ENCODE peak calls at places on chromosomes 7 and 10, in seven cellular contexts. Z, O, P, Q, V, Y and S are unnamed samples.
A peak's percentile ranks its signal among the peaks of the same experiment; 100 is the strongest.

GRCh38 chr10:94038024-94038423 is 44.3 kb downstream of the PLCE1 start:
- DNase-seq in Z (no peak), O (no peak), P (no peak), Q (no peak), V (no peak), Y (no peak), S (no peak)

GRCh38 chr10:45561952-45562351 is 110.6 kb downstream of the ZFAND4 start:
- DNase-seq in Z (no peak), O (no peak), P (no peak), Q (no peak), V (no peak), Y (no peak), S (no peak)

GRCh38 chr10:90920986-90921643 is at the start of gene ANKRD1:
- DNase-seq in Z (no peak), O (no peak), P (peak; percentile 99), Q (no peak), V (no peak), Y (peak; percentile 60), S (no peak)

GRCh38 chr10:126504051-126504760 is 115.9 kb upstream of the ADAM12 start:
- DNase-seq in Z (peak; percentile 5), O (peak; percentile 83), P (peak; percentile 59), Q (no peak), V (peak; percentile 58), Y (peak; percentile 68), S (peak; percentile 80)

GRCh38 chr7:120814518-120814917 is 43.4 kb downstream of the TSPAN12 start:
- DNase-seq in Z (no peak), O (no peak), P (no peak), Q (no peak), V (no peak), Y (no peak), S (no peak)

GRCh38 chr7:118250860-118251494 is 26.5 kb downstream of the ANKRD7 start:
- DNase-seq in Z (no peak), O (no peak), P (no peak), Q (no peak), V (no peak), Y (no peak), S (no peak)

GRCh38 chr10:133257489-133258065 is 19.1 kb downstream of the ADAM8 start:
- DNase-seq in Z (peak; percentile 60), O (peak; percentile 69), P (no peak), Q (no peak), V (peak; percentile 79), Y (no peak), S (peak; percentile 80)

GRCh38 chr10:51706225-51706624 is 6.8 kb upstream of the CSTF2T start:
- DNase-seq in Z (no peak), O (no peak), P (no peak), Q (no peak), V (no peak), Y (no peak), S (no peak)

GRCh38 chr7:64753032-64753431 is 41.2 kb upstream of the ZNF138 start:
- DNase-seq in Z (no peak), O (no peak), P (no peak), Q (no peak), V (no peak), Y (no peak), S (no peak)

GRCh38 chr10:130387936-130388580 is 251.9 kb downstream of the GLRX3 start:
- DNase-seq in Z (no peak), O (no peak), P (no peak), Q (no peak), V (no peak), Y (no peak), S (no peak)

GRCh38 chr7:29091121-29091601 is 55.2 kb downstream of the CPVL start:
- DNase-seq in Z (no peak), O (peak; percentile 41), P (no peak), Q (no peak), V (no peak), Y (no peak), S (no peak)

GRCh38 chr10:84397735-84398144 is 69.4 kb downstream of the CCSER2 start:
- DNase-seq in Z (no peak), O (no peak), P (no peak), Q (no peak), V (no peak), Y (no peak), S (no peak)

GRCh38 chr10:14502451-14502850 is 171.7 kb upstream of the FRMD4A start:
- DNase-seq in Z (no peak), O (no peak), P (no peak), Q (no peak), V (no peak), Y (no peak), S (no peak)

GRCh38 chr10:32121648-32122047 is 65.4 kb upstream of the KIF5B start:
- DNase-seq in Z (no peak), O (no peak), P (no peak), Q (no peak), V (no peak), Y (no peak), S (no peak)

GRCh38 chr10:14584643-14585042 is 190.1 kb downstream of the FAM107B start:
- DNase-seq in Z (no peak), O (no peak), P (no peak), Q (no peak), V (no peak), Y (no peak), S (no peak)

DNA sequence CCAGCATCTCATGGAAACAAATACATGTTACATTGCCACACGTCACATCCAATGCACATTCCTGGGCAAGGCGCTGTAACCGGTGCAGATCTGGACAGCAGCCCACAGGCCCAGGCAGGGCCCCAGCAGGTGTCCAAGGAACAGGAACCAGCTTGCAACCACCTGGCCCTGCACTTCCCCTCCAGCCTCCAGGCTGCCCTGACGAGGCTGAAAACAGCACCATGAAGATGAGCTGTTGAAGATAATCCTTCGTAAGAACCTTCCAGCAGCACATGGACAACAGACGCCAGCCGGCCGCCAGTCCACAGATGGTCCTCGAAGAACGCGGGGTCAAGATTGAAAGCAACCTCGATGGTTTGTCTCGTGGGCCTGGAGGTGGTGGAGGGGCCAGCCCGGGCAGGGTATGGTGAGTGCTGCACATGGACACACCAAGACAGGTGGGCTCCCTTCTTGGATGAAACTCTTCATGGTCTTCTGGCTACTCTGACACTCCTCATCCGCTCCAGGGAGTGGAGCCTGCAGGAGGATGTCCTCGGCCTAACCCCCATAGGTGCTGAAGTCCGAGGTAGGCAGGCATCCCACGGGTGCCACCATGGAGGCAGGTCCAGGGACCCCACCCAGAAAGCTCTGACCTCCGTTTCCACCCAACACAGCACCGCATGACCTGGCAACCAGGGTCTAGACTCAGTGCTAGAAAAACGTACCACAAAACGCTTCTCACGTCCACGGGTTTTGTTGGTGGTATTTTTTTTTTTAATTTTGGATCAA is 22.9 kb downstream of the PDGFA start:
- DNase-seq in Z (no peak), O (no peak), P (no peak), Q (no peak), V (no peak), Y (no peak), S (no peak)
- TF ChIP-seq JUND in Z (no peak), O (no peak), P (no peak), Q (no peak), V (no peak), Y (no peak), S (no peak)

GRCh38 chr7:55423277-55423711 is 58.2 kb downstream of the LANCL2 start:
- DNase-seq in Z (no peak), O (no peak), P (no peak), Q (no peak), V (no peak), Y (no peak), S (no peak)

GRCh38 chr7:55426676-55427075 is 61.5 kb downstream of the LANCL2 start:
- DNase-seq in Z (no peak), O (no peak), P (no peak), Q (no peak), V (no peak), Y (no peak), S (no peak)

GRCh38 chr7:55423891-55424290 is 58.8 kb downstream of the LANCL2 start:
- DNase-seq in Z (no peak), O (no peak), P (peak; percentile 11), Q (no peak), V (no peak), Y (no peak), S (no peak)

GRCh38 chr7:55427279-55427788 is 62.2 kb downstream of the LANCL2 start:
- DNase-seq in Z (no peak), O (no peak), P (no peak), Q (no peak), V (no peak), Y (no peak), S (no peak)

GRCh38 chr7:55425141-55425752 is 60.1 kb downstream of the LANCL2 start:
- DNase-seq in Z (no peak), O (no peak), P (no peak), Q (no peak), V (no peak), Y (no peak), S (no peak)
- TF ChIP-seq JUND in Z (no peak), O (no peak), P (no peak), Q (no peak), V (no peak), Y (no peak), S (no peak)

GRCh38 chr10:99598781-99599481 is 21.3 kb downstream of the SLC25A28 start:
- DNase-seq in Z (no peak), O (no peak), P (no peak), Q (no peak), V (no peak), Y (no peak), S (no peak)
- TF ChIP-seq JUND in Z (no peak), O (no peak), P (no peak), Q (no peak), V (no peak), Y (no peak), S (no peak)

GRCh38 chr7:50552921-50553320 is 12.3 kb downstream of the DDC start:
- DNase-seq in Z (no peak), O (no peak), P (peak; percentile 14), Q (no peak), V (no peak), Y (no peak), S (peak; percentile 61)
- TF ChIP-seq JUND in Z (no peak), O (no peak), P (no peak), Q (no peak), V (no peak), Y (no peak), S (no peak)

DNA sequence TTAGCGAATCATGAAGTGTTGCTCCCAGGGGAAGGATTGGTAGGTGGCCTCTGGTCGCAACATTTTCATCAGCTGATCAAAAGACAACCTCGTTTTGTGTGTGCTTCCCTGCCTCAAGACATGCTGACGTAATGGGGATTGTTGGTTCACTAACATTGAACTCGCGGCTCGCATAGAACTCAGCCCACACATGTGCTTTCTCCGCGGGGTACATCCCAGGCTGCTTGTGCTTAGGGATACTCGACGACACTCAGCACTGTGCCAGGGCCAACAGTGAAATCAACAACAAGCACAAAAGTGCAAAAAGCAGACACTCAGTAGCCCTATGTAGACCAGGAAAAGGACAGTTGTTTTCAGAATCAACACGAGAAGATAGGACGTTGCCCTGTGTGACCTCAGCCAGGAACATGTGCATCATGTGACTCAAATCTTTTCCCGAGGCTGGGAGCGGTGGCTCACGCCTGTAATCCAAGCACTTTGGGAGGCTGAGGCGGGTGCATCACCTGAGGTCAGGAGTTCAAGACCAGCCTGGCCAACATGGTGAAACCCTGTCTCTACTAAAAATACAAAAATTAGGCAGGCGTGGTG is 20.8 kb downstream of the WIPI2 start:
- DNase-seq in Z (no peak), O (no peak), P (no peak), Q (no peak), V (no peak), Y (no peak), S (no peak)
- TF ChIP-seq JUND in Z (no peak), O (no peak), P (no peak), Q (no peak), V (no peak), Y (no peak), S (no peak)